ENCODE peak calls at places on chromosomes 7 and 10, in six cellular contexts. L is body of pancreas, O is H9, Y is tibial artery, A is astrocyte of the spinal cord, S is HFF-Myc. R is an unnamed sample.

GRCh38 chr10:46247808-46248569 is 38.8 kb upstream of the ANTXRL start:
- DNase-seq in L (peak), O (peak), Y (no peak), A (no peak), S (no peak), R (no peak)

GRCh38 chr10:122561792-122562191 is 1.2 kb downstream of the DMBT1 start:
- DNase-seq in L (no peak), O (no peak), Y (no peak), A (no peak), S (no peak), R (no peak)

GRCh38 chr7:138257459-138258193 is 181.4 kb downstream of the AKR1D1 start:
- DNase-seq in L (peak), O (no peak), Y (no peak), A (no peak), S (no peak), R (no peak)

GRCh38 chr7:825386-825785 is 6.9 kb upstream of the SUN1 start:
- DNase-seq in L (no peak), O (no peak), Y (no peak), A (peak), S (no peak), R (peak)

GRCh38 chr10:5970066-5970465 is 7.3 kb downstream of the IL15RA start:
- DNase-seq in L (no peak), O (no peak), Y (no peak), A (no peak), S (no peak), R (no peak)

GRCh38 chr10:75736889-75737610 is 305.6 kb downstream of the LRMDA start:
- DNase-seq in L (no peak), O (no peak), Y (no peak), A (no peak), S (no peak), R (no peak)

GRCh38 chr7:151246161-151247015 is 2.1 kb downstream of the SMARCD3 start:
- DNase-seq in L (no peak), O (no peak), Y (no peak), A (no peak), S (no peak), R (no peak)

GRCh38 chr7:149621776-149622175 is 124.2 kb upstream of the ZNF746 start:
- DNase-seq in L (no peak), O (no peak), Y (no peak), A (no peak), S (no peak), R (no peak)

GRCh38 chr10:103519798-103520197 is 26.3 kb downstream of the NEURL1 start:
- DNase-seq in L (no peak), O (no peak), Y (no peak), A (no peak), S (no peak), R (no peak)

GRCh38 chr7:376306-376969 is 86.5 kb downstream of the FOXL3 start:
- DNase-seq in L (peak), O (peak), Y (peak), A (no peak), S (no peak), R (no peak)

GRCh38 chr7:96118449-96119001 is 203.4 kb downstream of the SLC25A13 start:
- DNase-seq in L (no peak), O (peak), Y (no peak), A (peak), S (no peak), R (no peak)

GRCh38 chr10:6024334-6024682 is 37.9 kb downstream of the IL2RA start:
- DNase-seq in L (no peak), O (no peak), Y (no peak), A (no peak), S (no peak), R (no peak)

GRCh38 chr10:118595598-118596425 is at the start of gene PRLHR:
- DNase-seq in L (peak), O (peak), Y (no peak), A (no peak), S (no peak), R (no peak)

GRCh38 chr10:114266521-114266920 is 27.5 kb downstream of the VWA2 start:
- DNase-seq in L (peak), O (no peak), Y (no peak), A (peak), S (no peak), R (peak)

GRCh38 chr7:23680417-23681405 is 712 bp downstream of the FAM221A start:
- DNase-seq in L (peak), O (peak), Y (peak), A (peak), S (no peak), R (no peak)

GRCh38 chr7:151877911-151878835 is 1.3 kb upstream of the PRKAG2 start:
- DNase-seq in L (no peak), O (no peak), Y (no peak), A (no peak), S (no peak), R (no peak)

GRCh38 chr7:45181286-45181960 is 23.8 kb downstream of the RAMP3 start:
- DNase-seq in L (no peak), O (peak), Y (no peak), A (no peak), S (no peak), R (no peak)

GRCh38 chr7:18064242-18064838 is 36.7 kb upstream of the PRPS1L1 start:
- DNase-seq in L (peak), O (peak), Y (no peak), A (no peak), S (peak), R (peak)

GRCh38 chr10:17758200-17758599 is 6.2 kb downstream of the TMEM236 start:
- DNase-seq in L (no peak), O (no peak), Y (no peak), A (no peak), S (no peak), R (no peak)

GRCh38 chr7:103680161-103681144 is 234.4 kb upstream of the SLC26A5 start:
- DNase-seq in L (no peak), O (peak), Y (no peak), A (no peak), S (no peak), R (no peak)

GRCh38 chr10:49408437-49409306 is 12.8 kb upstream of the DRGX start:
- DNase-seq in L (peak), O (peak), Y (no peak), A (no peak), S (no peak), R (no peak)

GRCh38 chr7:67847063-67847798 is 850.6 kb downstream of the TYW1 start:
- DNase-seq in L (no peak), O (no peak), Y (no peak), A (no peak), S (no peak), R (no peak)

GRCh38 chr7:100053201-100053600 is 3.6 kb downstream of the ZSCAN21 start:
- DNase-seq in L (peak), O (no peak), Y (no peak), A (peak), S (peak), R (peak)

GRCh38 chr10:12180221-12180974 is 15.3 kb downstream of the NUDT5 start:
- DNase-seq in L (no peak), O (peak), Y (no peak), A (no peak), S (no peak), R (no peak)

GRCh38 chr10:132447446-132448247 is 50.6 kb downstream of the PWWP2B start:
- DNase-seq in L (peak), O (peak), Y (no peak), A (peak), S (no peak), R (peak)

GRCh38 chr7:32255036-32255435 is 184.8 kb upstream of the PDE1C start:
- DNase-seq in L (no peak), O (no peak), Y (no peak), A (no peak), S (no peak), R (no peak)

GRCh38 chr10:93421426-93421825 is 60.7 kb downstream of the MYOF start:
- DNase-seq in L (no peak), O (peak), Y (no peak), A (no peak), S (no peak), R (no peak)

GRCh38 chr7:16967174-16967868 is 85.5 kb upstream of the AGR3 start:
- DNase-seq in L (no peak), O (no peak), Y (no peak), A (peak), S (no peak), R (no peak)

GRCh38 chr10:57654856-57655255 is 612.8 kb downstream of the IPMK start:
- DNase-seq in L (no peak), O (no peak), Y (no peak), A (no peak), S (no peak), R (no peak)

GRCh38 chr10:19432000-19432399 is 383.4 kb downstream of the MALRD1 start:
- DNase-seq in L (no peak), O (no peak), Y (no peak), A (no peak), S (no peak), R (no peak)

GRCh38 chr7:74726309-74727101 is 47.3 kb upstream of the NCF1 start:
- DNase-seq in L (no peak), O (no peak), Y (no peak), A (no peak), S (no peak), R (no peak)

GRCh38 chr10:58577394-58577793 is 64.7 kb downstream of the BICC1 start:
- DNase-seq in L (no peak), O (no peak), Y (no peak), A (peak), S (no peak), R (no peak)

GRCh38 chr7:47394751-47395252 is 187.1 kb downstream of the TNS3 start:
- DNase-seq in L (no peak), O (no peak), Y (no peak), A (no peak), S (no peak), R (no peak)

GRCh38 chr7:35487402-35487801 is 207.5 kb downstream of the HERPUD2 start:
- DNase-seq in L (no peak), O (no peak), Y (no peak), A (no peak), S (no peak), R (no peak)

GRCh38 chr7:117381357-117381756 is 45.9 kb downstream of the ASZ1 start:
- DNase-seq in L (no peak), O (no peak), Y (no peak), A (no peak), S (no peak), R (no peak)
- TF ChIP-seq CTCF in L (no peak), O (no peak), Y (no peak), A (no peak), S (no peak), R (peak)

DNA sequence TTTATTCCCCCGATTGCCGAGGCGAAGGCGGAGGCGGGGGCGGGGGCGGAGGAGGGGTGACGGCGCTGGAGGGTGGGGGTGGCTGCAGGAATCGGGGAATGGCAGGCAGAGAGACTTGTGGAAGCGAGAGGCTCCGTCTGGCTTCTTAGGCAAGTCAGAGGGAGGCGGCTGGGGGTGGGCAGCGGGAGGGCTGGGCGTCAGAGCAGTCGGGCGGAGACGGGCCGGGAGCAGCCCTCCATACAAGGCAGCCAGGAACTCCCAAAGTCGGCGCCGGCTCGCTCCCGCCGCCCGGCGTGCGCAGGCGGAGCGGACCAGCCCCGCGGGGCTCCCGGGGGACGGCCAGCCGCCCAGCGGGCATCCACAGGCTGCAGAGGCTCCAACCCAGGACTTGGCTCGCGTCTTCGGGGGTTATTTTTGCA is 233 bp upstream of the CACNA2D1 start:
- DNase-seq in L (peak), O (peak), Y (peak), A (peak), S (no peak), R (peak)
- TF ChIP-seq CTCF in L (no peak), O (no peak), Y (peak), A (no peak), S (no peak), R (peak)

DNA sequence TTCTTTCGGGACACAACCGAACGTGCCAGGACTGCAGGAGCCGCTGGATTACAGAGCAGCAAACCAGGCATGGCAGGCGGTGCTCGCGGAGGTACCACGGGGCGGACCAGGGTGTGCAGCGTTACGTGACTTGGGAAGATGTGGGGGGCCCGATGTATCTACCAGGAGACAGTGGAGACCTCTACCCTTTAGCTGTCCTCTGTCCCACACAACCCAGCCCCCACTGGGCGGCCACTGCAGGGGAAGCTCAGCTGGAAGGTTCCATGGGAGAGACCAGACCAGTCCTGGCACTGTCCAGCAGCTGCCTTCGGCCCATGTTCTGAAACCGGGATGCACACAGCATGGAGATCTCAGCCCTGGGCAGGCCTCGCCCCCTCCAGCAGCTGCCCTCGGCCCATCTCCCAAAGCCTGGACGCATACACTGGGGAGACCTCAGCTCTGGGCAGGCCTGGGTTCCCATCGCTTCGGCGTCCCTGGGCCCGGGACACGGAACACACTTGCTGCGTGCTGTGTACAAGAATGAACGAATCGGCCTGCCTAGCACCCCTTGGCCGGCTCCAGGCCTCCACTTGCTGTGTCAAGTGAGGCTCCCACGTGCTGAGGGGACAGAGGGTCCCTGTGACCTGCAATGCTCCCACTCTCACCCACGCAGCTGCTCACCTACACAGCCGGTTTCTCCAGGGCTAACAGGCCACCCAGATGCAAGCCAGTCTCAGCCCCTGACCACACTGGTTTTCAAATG is 177.4 kb downstream of the ELFN1 start:
- DNase-seq in L (no peak), O (no peak), Y (no peak), A (no peak), S (no peak), R (no peak)
- TF ChIP-seq CTCF in L (no peak), O (no peak), Y (no peak), A (no peak), S (no peak), R (no peak)

GRCh38 chr7:2034291-2035201 is 198.2 kb downstream of the MAD1L1 start:
- DNase-seq in L (no peak), O (no peak), Y (peak), A (no peak), S (no peak), R (no peak)

GRCh38 chr7:2032030-2032875 is 200.5 kb downstream of the MAD1L1 start:
- DNase-seq in L (peak), O (no peak), Y (no peak), A (peak), S (no peak), R (no peak)

GRCh38 chr7:2032876-2033407 is 199.8 kb downstream of the MAD1L1 start:
- DNase-seq in L (peak), O (no peak), Y (no peak), A (no peak), S (no peak), R (no peak)

GRCh38 chr7:2031496-2031895 is 201.2 kb downstream of the MAD1L1 start:
- DNase-seq in L (peak), O (no peak), Y (no peak), A (no peak), S (no peak), R (no peak)

GRCh38 chr7:2033586-2034135 is 199.1 kb downstream of the MAD1L1 start:
- DNase-seq in L (no peak), O (no peak), Y (peak), A (no peak), S (no peak), R (no peak)
- TF ChIP-seq CTCF in L (no peak), O (no peak), Y (no peak), A (no peak), S (no peak), R (no peak)

DNA sequence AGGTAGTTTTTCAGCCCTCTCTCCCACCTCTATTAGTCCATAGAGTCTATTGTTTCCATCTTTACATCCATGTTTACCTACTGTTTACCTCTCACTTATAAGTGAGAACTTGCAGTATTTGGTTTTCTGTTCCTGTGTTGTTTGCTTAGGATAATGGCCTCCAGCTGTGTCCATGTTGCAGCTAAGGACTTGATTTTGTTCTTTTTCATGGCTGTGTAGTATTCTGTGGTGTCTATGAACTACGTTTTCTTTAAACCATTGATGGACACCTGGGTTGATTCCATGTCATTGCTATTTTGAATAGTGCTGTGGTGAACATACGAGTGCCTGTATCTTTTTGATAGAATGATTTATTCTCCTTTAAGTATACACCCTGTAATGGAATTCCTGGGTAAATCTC is 292.4 kb downstream of the PHF14 start:
- DNase-seq in L (no peak), O (no peak), Y (no peak), A (no peak), S (no peak), R (no peak)
- TF ChIP-seq CTCF in L (no peak), O (no peak), Y (no peak), A (no peak), S (no peak), R (no peak)